ENCODE peak calls at places on chromosomes 6 and 20, in eight cellular contexts. One of them, this sample, is unnamed.
A peak's percentile ranks its signal among the peaks of the same experiment; 100 is the strongest.

GRCh38 chr6:34027939-34028441 is 117.9 kb downstream of the GRM4 start:
- DNase-seq in H1: no peak
- DNase-seq in A549: no peak
- DNase-seq in GM12878: no peak
- DNase-seq in HCT116: no peak
- DNase-seq in SK-N-SH: no peak
- DNase-seq in HepG2: no peak
- DNase-seq in K562: no peak
- DNase-seq in this sample: no peak

GRCh38 chr6:33834401-33835392 is 30.9 kb upstream of the MLN start:
- DNase-seq in A549: no peak
- DNase-seq in SK-N-SH: peak; percentile 68
- DNase-seq in K562: peak; percentile 53
- DNase-seq in H1: no peak
- DNase-seq in GM12878: no peak
- DNase-seq in HCT116: no peak
- DNase-seq in HepG2: no peak
- DNase-seq in this sample: no peak

GRCh38 chr6:170029416-170030283 is 261.2 kb downstream of the DLL1 start:
- DNase-seq in SK-N-SH: no peak
- DNase-seq in K562: no peak
- DNase-seq in GM12878: no peak
- DNase-seq in H1: no peak
- DNase-seq in HepG2: no peak
- DNase-seq in HCT116: no peak
- DNase-seq in A549: no peak
- DNase-seq in this sample: no peak

GRCh38 chr6:71126506-71126905 is 162.1 kb upstream of the OGFRL1 start:
- DNase-seq in HCT116: no peak
- DNase-seq in A549: no peak
- DNase-seq in SK-N-SH: no peak
- DNase-seq in H1: no peak
- DNase-seq in HepG2: no peak
- DNase-seq in GM12878: no peak
- DNase-seq in K562: no peak
- DNase-seq in this sample: no peak

GRCh38 chr6:152338335-152339125 is 298.6 kb downstream of the SYNE1 start:
- DNase-seq in SK-N-SH: peak; percentile 59
- DNase-seq in A549: peak; percentile 22
- DNase-seq in H1: no peak
- DNase-seq in GM12878: no peak
- DNase-seq in HCT116: no peak
- DNase-seq in K562: peak; percentile 41
- DNase-seq in HepG2: peak; percentile 23
- DNase-seq in this sample: peak; percentile 21

GRCh38 chr6:26243742-26244141 is 121.3 kb upstream of the BTN3A2 start:
- DNase-seq in SK-N-SH: no peak
- DNase-seq in K562: no peak
- DNase-seq in A549: no peak
- DNase-seq in GM12878: no peak
- DNase-seq in HCT116: no peak
- DNase-seq in H1: no peak
- DNase-seq in HepG2: no peak
- DNase-seq in this sample: no peak

GRCh38 chr20:15091417-15092017 is 754.1 kb upstream of the FLRT3 start:
- DNase-seq in A549: no peak
- DNase-seq in SK-N-SH: no peak
- DNase-seq in K562: no peak
- DNase-seq in HepG2: no peak
- DNase-seq in GM12878: no peak
- DNase-seq in H1: no peak
- DNase-seq in HCT116: no peak
- DNase-seq in this sample: no peak

GRCh38 chr6:1832844-1833787 is 223.4 kb downstream of the FOXC1 start:
- DNase-seq in A549: no peak
- DNase-seq in H1: no peak
- DNase-seq in HCT116: no peak
- DNase-seq in HepG2: peak; percentile 52
- DNase-seq in K562: no peak
- DNase-seq in GM12878: no peak
- DNase-seq in SK-N-SH: peak; percentile 61
- DNase-seq in this sample: peak; percentile 12

GRCh38 chr6:134870677-134871498 is 79.0 kb downstream of the ALDH8A1 start:
- DNase-seq in HepG2: no peak
- DNase-seq in HCT116: no peak
- DNase-seq in SK-N-SH: no peak
- DNase-seq in GM12878: peak; percentile 65
- DNase-seq in H1: no peak
- DNase-seq in A549: no peak
- DNase-seq in K562: no peak
- DNase-seq in this sample: peak; percentile 77

GRCh38 chr6:81933648-81934047 is 181.2 kb upstream of the TENT5A start:
- DNase-seq in GM12878: no peak
- DNase-seq in HCT116: no peak
- DNase-seq in SK-N-SH: no peak
- DNase-seq in K562: no peak
- DNase-seq in H1: no peak
- DNase-seq in A549: peak; percentile 11
- DNase-seq in HepG2: peak; percentile 32
- DNase-seq in this sample: peak; percentile 58

GRCh38 chr20:23147964-23148720 is 62.0 kb upstream of the CD93 start:
- DNase-seq in HepG2: peak; percentile 90
- DNase-seq in K562: peak; percentile 64
- DNase-seq in GM12878: peak; percentile 74
- DNase-seq in HCT116: peak; percentile 80
- DNase-seq in H1: no peak
- DNase-seq in A549: peak; percentile 57
- DNase-seq in SK-N-SH: no peak
- DNase-seq in this sample: peak; percentile 90

GRCh38 chr6:85674604-85675003 is 31.9 kb upstream of the SYNCRIP start:
- DNase-seq in H1: no peak
- DNase-seq in HCT116: no peak
- DNase-seq in K562: no peak
- DNase-seq in SK-N-SH: no peak
- DNase-seq in A549: no peak
- DNase-seq in GM12878: no peak
- DNase-seq in HepG2: no peak
- DNase-seq in this sample: no peak

GRCh38 chr6:116108836-116109235 is 8.2 kb downstream of the NT5DC1 start:
- DNase-seq in HepG2: no peak
- DNase-seq in A549: no peak
- DNase-seq in H1: no peak
- DNase-seq in SK-N-SH: peak; percentile 34
- DNase-seq in HCT116: no peak
- DNase-seq in GM12878: no peak
- DNase-seq in K562: no peak
- DNase-seq in this sample: no peak

GRCh38 chr6:102679844-102680243 is 1286.3 kb downstream of the GRIK2 start:
- DNase-seq in H1: no peak
- DNase-seq in HCT116: no peak
- DNase-seq in SK-N-SH: peak; percentile 21
- DNase-seq in K562: no peak
- DNase-seq in GM12878: no peak
- DNase-seq in A549: no peak
- DNase-seq in HepG2: peak; percentile 39
- DNase-seq in this sample: no peak

GRCh38 chr6:15825332-15825930 is 162.6 kb upstream of the DTNBP1 start:
- DNase-seq in HepG2: no peak
- DNase-seq in GM12878: no peak
- DNase-seq in K562: no peak
- DNase-seq in SK-N-SH: no peak
- DNase-seq in HCT116: no peak
- DNase-seq in A549: no peak
- DNase-seq in H1: no peak
- DNase-seq in this sample: no peak
- TF ChIP-seq RAD21 in HepG2: no peak
- TF ChIP-seq RAD21 in GM12878: no peak
- TF ChIP-seq RAD21 in K562: no peak
- TF ChIP-seq RAD21 in SK-N-SH: no peak
- TF ChIP-seq RAD21 in HCT116: no peak
- TF ChIP-seq RAD21 in A549: no peak
- TF ChIP-seq RAD21 in H1: no peak
- TF ChIP-seq RAD21 in this sample: no peak

GRCh38 chr6:11066505-11067347 is 22.6 kb upstream of the ELOVL2 start:
- DNase-seq in A549: no peak
- DNase-seq in GM12878: no peak
- DNase-seq in K562: no peak
- DNase-seq in H1: no peak
- DNase-seq in HCT116: no peak
- DNase-seq in SK-N-SH: no peak
- DNase-seq in HepG2: peak; percentile 95
- DNase-seq in this sample: no peak

GRCh38 chr6:11064836-11065235 is 20.7 kb upstream of the ELOVL2 start:
- DNase-seq in GM12878: no peak
- DNase-seq in A549: no peak
- DNase-seq in HepG2: no peak
- DNase-seq in H1: no peak
- DNase-seq in SK-N-SH: peak; percentile 39
- DNase-seq in K562: no peak
- DNase-seq in HCT116: no peak
- DNase-seq in this sample: no peak

GRCh38 chr6:11069760-11070159 is 23.9 kb upstream of the SMIM13 start:
- DNase-seq in HepG2: no peak
- DNase-seq in A549: no peak
- DNase-seq in HCT116: no peak
- DNase-seq in K562: peak; percentile 24
- DNase-seq in SK-N-SH: no peak
- DNase-seq in H1: no peak
- DNase-seq in GM12878: no peak
- DNase-seq in this sample: peak; percentile 14

GRCh38 chr6:11065436-11066202 is 21.5 kb upstream of the ELOVL2 start:
- DNase-seq in SK-N-SH: no peak
- DNase-seq in K562: peak; percentile 16
- DNase-seq in A549: no peak
- DNase-seq in HepG2: no peak
- DNase-seq in HCT116: no peak
- DNase-seq in GM12878: no peak
- DNase-seq in H1: no peak
- DNase-seq in this sample: no peak

DNA sequence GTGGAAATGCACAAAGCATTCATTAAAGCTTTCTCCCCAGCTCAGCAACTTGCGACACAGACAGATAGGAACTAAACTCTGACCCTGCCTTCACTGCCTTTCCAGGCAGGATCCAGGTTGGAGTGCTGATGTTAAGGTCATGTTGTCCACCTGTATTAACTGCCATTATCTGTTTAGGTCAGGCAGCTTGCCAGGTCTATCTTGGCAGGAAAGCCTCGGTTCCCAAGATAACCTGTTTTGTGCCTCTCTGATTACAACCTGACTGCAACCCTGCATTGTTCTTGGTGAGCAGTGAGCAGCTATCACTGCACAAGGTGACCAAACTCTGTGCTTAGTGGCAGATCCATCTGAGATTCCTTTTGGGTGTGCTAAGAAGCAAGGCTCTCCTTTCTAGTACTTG is 23.2 kb upstream of the ELOVL2 start:
- DNase-seq in A549: no peak
- DNase-seq in SK-N-SH: no peak
- DNase-seq in K562: no peak
- DNase-seq in HCT116: no peak
- DNase-seq in H1: no peak
- DNase-seq in GM12878: no peak
- DNase-seq in HepG2: peak; percentile 79
- DNase-seq in this sample: no peak
- TF ChIP-seq RAD21 in A549: no peak
- TF ChIP-seq RAD21 in SK-N-SH: no peak
- TF ChIP-seq RAD21 in K562: no peak
- TF ChIP-seq RAD21 in HCT116: no peak
- TF ChIP-seq RAD21 in H1: no peak
- TF ChIP-seq RAD21 in GM12878: no peak
- TF ChIP-seq RAD21 in HepG2: no peak
- TF ChIP-seq RAD21 in this sample: no peak

DNA sequence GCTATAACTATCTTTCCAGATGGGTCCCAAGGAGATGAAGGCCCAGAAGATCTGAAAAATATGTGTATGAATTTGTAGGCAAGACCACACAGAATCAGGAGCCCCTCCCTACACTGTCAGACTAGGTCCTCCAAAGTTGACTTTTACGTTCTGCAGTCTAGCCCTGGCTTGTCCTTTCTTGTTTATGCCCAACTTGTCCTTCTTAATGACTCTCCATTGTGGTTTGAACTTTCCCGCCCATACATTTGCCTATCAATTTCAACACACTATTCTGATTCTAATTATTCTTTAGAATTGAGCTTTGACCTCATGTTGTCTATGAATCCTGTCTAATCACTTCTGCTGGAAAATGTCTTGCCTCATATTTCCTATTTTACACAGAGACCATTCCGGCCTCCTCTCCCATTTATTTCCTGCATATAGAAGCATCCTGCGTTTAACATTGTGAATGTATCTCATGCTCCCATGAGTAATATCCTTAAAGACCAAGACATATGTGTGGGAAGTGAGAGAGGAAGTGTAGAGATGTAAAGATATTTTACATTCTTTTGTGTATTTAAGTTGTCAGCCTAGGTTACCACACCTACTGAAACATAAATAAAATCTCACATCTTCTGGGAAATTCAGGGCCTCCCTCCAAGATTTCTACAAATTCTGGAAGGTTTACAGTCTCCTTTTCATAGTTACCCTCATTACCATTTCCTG is 348.3 kb downstream of the BCKDHB start:
- DNase-seq in HepG2: no peak
- DNase-seq in GM12878: no peak
- DNase-seq in H1: no peak
- DNase-seq in SK-N-SH: no peak
- DNase-seq in K562: no peak
- DNase-seq in A549: no peak
- DNase-seq in HCT116: no peak
- DNase-seq in this sample: peak; percentile 38
- TF ChIP-seq RAD21 in HepG2: no peak
- TF ChIP-seq RAD21 in GM12878: no peak
- TF ChIP-seq RAD21 in H1: no peak
- TF ChIP-seq RAD21 in SK-N-SH: no peak
- TF ChIP-seq RAD21 in K562: no peak
- TF ChIP-seq RAD21 in A549: no peak
- TF ChIP-seq RAD21 in HCT116: no peak
- TF ChIP-seq RAD21 in this sample: no peak

DNA sequence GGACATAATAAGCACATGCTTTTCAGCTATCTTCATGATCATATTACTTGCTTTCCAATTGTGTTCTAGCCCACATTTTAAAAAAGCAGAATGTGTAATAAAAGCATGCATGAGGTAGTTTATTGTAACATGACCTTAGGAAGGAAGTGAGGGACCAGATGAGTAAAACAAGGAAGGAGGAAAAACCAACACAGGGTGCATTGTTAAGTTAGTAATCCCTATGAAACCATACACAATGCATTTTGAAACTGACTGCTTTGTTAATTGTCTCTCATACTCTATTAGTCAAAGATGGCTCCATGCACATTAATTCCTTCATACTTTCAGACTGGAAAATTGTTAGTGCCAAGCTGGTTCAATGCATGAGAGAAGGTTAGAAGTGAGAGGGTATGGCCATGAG is 37.7 kb upstream of the CENPW start:
- DNase-seq in GM12878: no peak
- DNase-seq in HepG2: no peak
- DNase-seq in HCT116: peak; percentile 7
- DNase-seq in SK-N-SH: no peak
- DNase-seq in K562: no peak
- DNase-seq in H1: no peak
- DNase-seq in A549: no peak
- DNase-seq in this sample: no peak
- TF ChIP-seq RAD21 in GM12878: no peak
- TF ChIP-seq RAD21 in HepG2: no peak
- TF ChIP-seq RAD21 in HCT116: no peak
- TF ChIP-seq RAD21 in SK-N-SH: no peak
- TF ChIP-seq RAD21 in K562: no peak
- TF ChIP-seq RAD21 in H1: no peak
- TF ChIP-seq RAD21 in A549: no peak
- TF ChIP-seq RAD21 in this sample: no peak

This sample was measured in IMR-90.